ENCODE peak calls at places on chromosome 5, in ten cellular contexts. One of them, this sample, is unnamed.

GRCh38 chr5:171450423-171451246 is 31.2 kb downstream of the FGF18 start:
- DNase-seq in PC-3: no peak
- DNase-seq in astrocyte of the spinal cord: peak
- DNase-seq in cardiac fibroblast: peak
- DNase-seq in epithelial cell of esophagus: peak
- DNase-seq in uterus: peak
- DNase-seq in CD8-positive, alpha-beta T cell: no peak
- DNase-seq in kidney epithelial cell: no peak
- DNase-seq in AG09309: peak
- DNase-seq in fibroblast of villous mesenchyme: peak
- DNase-seq in this sample: peak

GRCh38 chr5:133271606-133272005 is 219.8 kb downstream of the HSPA4 start:
- DNase-seq in AG09309: no peak
- DNase-seq in uterus: no peak
- DNase-seq in cardiac fibroblast: no peak
- DNase-seq in fibroblast of villous mesenchyme: no peak
- DNase-seq in PC-3: no peak
- DNase-seq in epithelial cell of esophagus: no peak
- DNase-seq in CD8-positive, alpha-beta T cell: no peak
- DNase-seq in astrocyte of the spinal cord: no peak
- DNase-seq in kidney epithelial cell: no peak
- DNase-seq in this sample: no peak

GRCh38 chr5:110899566-110900412 is 161.0 kb downstream of the SLC25A46 start:
- DNase-seq in fibroblast of villous mesenchyme: peak
- DNase-seq in PC-3: peak
- DNase-seq in kidney epithelial cell: no peak
- DNase-seq in cardiac fibroblast: peak
- DNase-seq in astrocyte of the spinal cord: peak
- DNase-seq in AG09309: no peak
- DNase-seq in epithelial cell of esophagus: peak
- DNase-seq in CD8-positive, alpha-beta T cell: no peak
- DNase-seq in uterus: no peak
- DNase-seq in this sample: no peak

GRCh38 chr5:115516372-115516771 is 28.2 kb downstream of the FEM1C start:
- DNase-seq in epithelial cell of esophagus: no peak
- DNase-seq in CD8-positive, alpha-beta T cell: no peak
- DNase-seq in cardiac fibroblast: no peak
- DNase-seq in uterus: no peak
- DNase-seq in PC-3: no peak
- DNase-seq in fibroblast of villous mesenchyme: no peak
- DNase-seq in AG09309: no peak
- DNase-seq in kidney epithelial cell: no peak
- DNase-seq in astrocyte of the spinal cord: no peak
- DNase-seq in this sample: no peak

GRCh38 chr5:95219411-95219810 is 65.5 kb downstream of the MCTP1 start:
- DNase-seq in uterus: no peak
- DNase-seq in epithelial cell of esophagus: no peak
- DNase-seq in fibroblast of villous mesenchyme: no peak
- DNase-seq in astrocyte of the spinal cord: no peak
- DNase-seq in PC-3: no peak
- DNase-seq in CD8-positive, alpha-beta T cell: no peak
- DNase-seq in kidney epithelial cell: no peak
- DNase-seq in cardiac fibroblast: no peak
- DNase-seq in AG09309: no peak
- DNase-seq in this sample: no peak

GRCh38 chr5:55187370-55187769 is 14.4 kb upstream of the CDC20B start:
- DNase-seq in uterus: no peak
- DNase-seq in PC-3: peak
- DNase-seq in astrocyte of the spinal cord: no peak
- DNase-seq in epithelial cell of esophagus: peak
- DNase-seq in CD8-positive, alpha-beta T cell: no peak
- DNase-seq in AG09309: no peak
- DNase-seq in fibroblast of villous mesenchyme: peak
- DNase-seq in kidney epithelial cell: no peak
- DNase-seq in cardiac fibroblast: no peak
- DNase-seq in this sample: no peak

GRCh38 chr5:53430618-53431252 is 49.7 kb upstream of the FST start:
- DNase-seq in PC-3: peak
- DNase-seq in kidney epithelial cell: no peak
- DNase-seq in CD8-positive, alpha-beta T cell: no peak
- DNase-seq in astrocyte of the spinal cord: peak
- DNase-seq in epithelial cell of esophagus: peak
- DNase-seq in AG09309: no peak
- DNase-seq in uterus: no peak
- DNase-seq in fibroblast of villous mesenchyme: peak
- DNase-seq in cardiac fibroblast: peak
- DNase-seq in this sample: peak

GRCh38 chr5:129172561-129172960 is 78.0 kb downstream of the ISOC1 start:
- DNase-seq in astrocyte of the spinal cord: no peak
- DNase-seq in fibroblast of villous mesenchyme: peak
- DNase-seq in CD8-positive, alpha-beta T cell: no peak
- DNase-seq in cardiac fibroblast: peak
- DNase-seq in uterus: no peak
- DNase-seq in kidney epithelial cell: no peak
- DNase-seq in PC-3: peak
- DNase-seq in epithelial cell of esophagus: peak
- DNase-seq in AG09309: no peak
- DNase-seq in this sample: peak

GRCh38 chr5:65837139-65837538 is 89.2 kb upstream of the ERBIN start:
- DNase-seq in AG09309: no peak
- DNase-seq in kidney epithelial cell: no peak
- DNase-seq in epithelial cell of esophagus: peak
- DNase-seq in CD8-positive, alpha-beta T cell: no peak
- DNase-seq in fibroblast of villous mesenchyme: peak
- DNase-seq in uterus: no peak
- DNase-seq in PC-3: peak
- DNase-seq in cardiac fibroblast: peak
- DNase-seq in astrocyte of the spinal cord: peak
- DNase-seq in this sample: no peak

GRCh38 chr5:124859027-124859426 is 112.6 kb upstream of the ZNF608 start:
- DNase-seq in epithelial cell of esophagus: no peak
- DNase-seq in fibroblast of villous mesenchyme: no peak
- DNase-seq in AG09309: no peak
- DNase-seq in PC-3: no peak
- DNase-seq in CD8-positive, alpha-beta T cell: no peak
- DNase-seq in astrocyte of the spinal cord: no peak
- DNase-seq in uterus: no peak
- DNase-seq in kidney epithelial cell: no peak
- DNase-seq in cardiac fibroblast: no peak
- DNase-seq in this sample: no peak

GRCh38 chr5:132277971-132278964 is 15.9 kb upstream of the SLC22A4 start:
- DNase-seq in kidney epithelial cell: no peak
- DNase-seq in astrocyte of the spinal cord: no peak
- DNase-seq in cardiac fibroblast: no peak
- DNase-seq in CD8-positive, alpha-beta T cell: no peak
- DNase-seq in PC-3: no peak
- DNase-seq in uterus: no peak
- DNase-seq in fibroblast of villous mesenchyme: no peak
- DNase-seq in epithelial cell of esophagus: no peak
- DNase-seq in AG09309: no peak
- DNase-seq in this sample: no peak

GRCh38 chr5:180491496-180491895 is 2.7 kb upstream of the CNOT6 start:
- DNase-seq in fibroblast of villous mesenchyme: no peak
- DNase-seq in PC-3: no peak
- DNase-seq in AG09309: no peak
- DNase-seq in uterus: no peak
- DNase-seq in kidney epithelial cell: no peak
- DNase-seq in epithelial cell of esophagus: no peak
- DNase-seq in astrocyte of the spinal cord: no peak
- DNase-seq in CD8-positive, alpha-beta T cell: no peak
- DNase-seq in cardiac fibroblast: no peak
- DNase-seq in this sample: no peak
- TF ChIP-seq CTCF in fibroblast of villous mesenchyme: no peak
- TF ChIP-seq CTCF in PC-3: no peak
- TF ChIP-seq CTCF in AG09309: no peak
- TF ChIP-seq CTCF in uterus: no peak
- TF ChIP-seq CTCF in kidney epithelial cell: no peak
- TF ChIP-seq CTCF in epithelial cell of esophagus: no peak
- TF ChIP-seq CTCF in astrocyte of the spinal cord: no peak
- TF ChIP-seq CTCF in CD8-positive, alpha-beta T cell: no peak
- TF ChIP-seq CTCF in cardiac fibroblast: no peak
- TF ChIP-seq CTCF in this sample: no peak

GRCh38 chr5:14141764-14142163 is 1.4 kb upstream of the TRIO start:
- DNase-seq in uterus: no peak
- DNase-seq in PC-3: no peak
- DNase-seq in AG09309: no peak
- DNase-seq in fibroblast of villous mesenchyme: no peak
- DNase-seq in kidney epithelial cell: no peak
- DNase-seq in cardiac fibroblast: no peak
- DNase-seq in epithelial cell of esophagus: no peak
- DNase-seq in CD8-positive, alpha-beta T cell: no peak
- DNase-seq in astrocyte of the spinal cord: no peak
- DNase-seq in this sample: no peak
- H3K4me3 ChIP-seq in uterus: no peak
- H3K4me3 ChIP-seq in PC-3: peak
- H3K4me3 ChIP-seq in AG09309: no peak
- H3K4me3 ChIP-seq in fibroblast of villous mesenchyme: peak
- H3K4me3 ChIP-seq in kidney epithelial cell: no peak
- H3K4me3 ChIP-seq in cardiac fibroblast: no peak
- H3K4me3 ChIP-seq in epithelial cell of esophagus: no peak
- H3K4me3 ChIP-seq in CD8-positive, alpha-beta T cell: no peak
- H3K4me3 ChIP-seq in astrocyte of the spinal cord: no peak
- H3K4me3 ChIP-seq in this sample: no peak

DNA sequence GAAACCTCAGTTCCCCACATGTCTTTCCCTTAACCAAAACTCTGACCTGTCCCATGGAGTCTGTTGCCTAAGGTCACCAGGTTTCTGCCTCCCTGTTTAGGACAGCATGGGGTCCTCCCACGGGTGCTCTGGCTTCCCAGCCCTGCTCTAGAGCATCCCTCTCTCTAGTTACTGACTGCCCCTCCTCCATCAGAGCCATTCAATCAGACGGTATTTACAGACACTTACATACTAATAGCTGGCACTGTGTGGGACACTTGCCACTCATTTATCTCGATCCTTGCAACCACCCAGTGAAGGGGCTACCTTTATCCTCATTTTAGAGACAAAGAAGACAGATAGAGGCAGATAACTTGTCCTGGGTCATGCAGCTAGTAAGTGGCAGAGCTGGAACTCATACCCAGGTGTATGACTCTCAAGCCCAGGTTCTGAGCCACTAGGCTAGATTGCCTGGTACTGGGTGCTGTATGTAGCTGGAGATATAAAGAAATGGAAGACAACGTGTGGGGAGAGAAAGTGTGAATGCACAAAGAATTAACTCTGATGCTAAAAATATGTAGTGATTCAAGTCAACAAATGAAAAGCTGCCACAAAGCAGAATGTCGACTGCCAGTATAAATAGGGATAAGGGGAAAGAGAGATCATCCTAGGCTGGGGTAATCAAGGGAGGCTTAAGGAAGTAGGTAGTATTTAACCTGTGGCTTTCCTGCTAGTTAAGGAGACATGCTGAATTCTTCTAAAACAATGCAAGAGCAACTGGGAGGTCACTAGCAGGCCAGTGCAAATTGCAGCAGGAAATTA is 52.5 kb upstream of the PDE8B start:
- DNase-seq in uterus: no peak
- DNase-seq in AG09309: no peak
- DNase-seq in CD8-positive, alpha-beta T cell: no peak
- DNase-seq in epithelial cell of esophagus: no peak
- DNase-seq in kidney epithelial cell: no peak
- DNase-seq in astrocyte of the spinal cord: no peak
- DNase-seq in PC-3: no peak
- DNase-seq in cardiac fibroblast: no peak
- DNase-seq in fibroblast of villous mesenchyme: no peak
- DNase-seq in this sample: peak
- TF ChIP-seq CTCF in uterus: no peak
- TF ChIP-seq CTCF in AG09309: no peak
- TF ChIP-seq CTCF in CD8-positive, alpha-beta T cell: no peak
- TF ChIP-seq CTCF in epithelial cell of esophagus: no peak
- TF ChIP-seq CTCF in kidney epithelial cell: no peak
- TF ChIP-seq CTCF in astrocyte of the spinal cord: no peak
- TF ChIP-seq CTCF in PC-3: no peak
- TF ChIP-seq CTCF in cardiac fibroblast: no peak
- TF ChIP-seq CTCF in fibroblast of villous mesenchyme: no peak
- TF ChIP-seq CTCF in this sample: no peak

GRCh38 chr5:90590-91547 is 1.1 kb upstream of the PLEKHG4B start:
- DNase-seq in cardiac fibroblast: peak
- DNase-seq in fibroblast of villous mesenchyme: no peak
- DNase-seq in astrocyte of the spinal cord: no peak
- DNase-seq in epithelial cell of esophagus: no peak
- DNase-seq in PC-3: no peak
- DNase-seq in CD8-positive, alpha-beta T cell: no peak
- DNase-seq in kidney epithelial cell: no peak
- DNase-seq in AG09309: no peak
- DNase-seq in uterus: no peak
- DNase-seq in this sample: no peak

GRCh38 chr5:89337-90286 is 2.4 kb upstream of the PLEKHG4B start:
- DNase-seq in kidney epithelial cell: no peak
- DNase-seq in CD8-positive, alpha-beta T cell: no peak
- DNase-seq in PC-3: no peak
- DNase-seq in fibroblast of villous mesenchyme: no peak
- DNase-seq in uterus: no peak
- DNase-seq in AG09309: no peak
- DNase-seq in astrocyte of the spinal cord: no peak
- DNase-seq in epithelial cell of esophagus: no peak
- DNase-seq in cardiac fibroblast: no peak
- DNase-seq in this sample: no peak

GRCh38 chr5:93221-93980 is 1.4 kb downstream of the PLEKHG4B start:
- DNase-seq in AG09309: no peak
- DNase-seq in uterus: no peak
- DNase-seq in PC-3: no peak
- DNase-seq in cardiac fibroblast: no peak
- DNase-seq in epithelial cell of esophagus: no peak
- DNase-seq in astrocyte of the spinal cord: no peak
- DNase-seq in fibroblast of villous mesenchyme: no peak
- DNase-seq in kidney epithelial cell: no peak
- DNase-seq in CD8-positive, alpha-beta T cell: no peak
- DNase-seq in this sample: no peak

GRCh38 chr5:92391-93220 is 638 bp downstream of the PLEKHG4B start:
- DNase-seq in PC-3: no peak
- DNase-seq in fibroblast of villous mesenchyme: no peak
- DNase-seq in cardiac fibroblast: no peak
- DNase-seq in AG09309: no peak
- DNase-seq in uterus: no peak
- DNase-seq in CD8-positive, alpha-beta T cell: no peak
- DNase-seq in epithelial cell of esophagus: no peak
- DNase-seq in kidney epithelial cell: no peak
- DNase-seq in astrocyte of the spinal cord: no peak
- DNase-seq in this sample: no peak

DNA sequence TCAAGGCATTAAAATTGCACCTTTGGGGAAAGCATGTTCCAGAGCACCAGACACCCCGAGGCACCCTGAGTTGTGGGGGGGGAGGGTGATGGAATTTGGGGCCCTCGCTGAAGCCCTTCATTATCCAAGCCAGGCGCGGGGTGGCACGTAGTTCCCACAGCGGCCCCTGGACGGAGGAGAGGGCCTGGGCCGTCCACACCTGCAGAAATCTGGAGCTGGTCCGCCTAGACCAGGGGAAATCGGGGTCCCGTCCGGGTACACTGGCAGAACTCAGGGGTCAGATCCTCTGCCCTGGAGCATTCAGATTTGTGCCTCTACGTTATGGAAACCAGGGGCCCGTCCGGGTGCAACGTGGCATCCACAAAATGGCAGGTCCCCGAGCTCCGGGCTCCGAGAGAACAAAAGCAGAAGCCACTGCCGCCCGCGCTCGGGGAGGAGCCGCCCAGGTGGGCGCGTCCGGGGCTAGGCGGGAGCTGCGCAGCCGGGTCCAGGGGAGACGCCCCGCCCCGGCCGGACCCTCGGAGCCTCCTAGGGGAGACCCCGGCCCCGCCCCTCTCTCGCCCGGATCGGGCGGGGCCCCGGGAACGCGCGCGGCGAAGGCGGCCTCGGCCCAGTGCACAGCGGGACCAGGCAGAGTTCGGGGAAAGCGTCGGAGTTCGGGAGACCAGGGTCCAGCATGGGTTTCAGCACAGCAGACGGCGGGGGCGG is at the start of gene PLEKHG4B:
- DNase-seq in fibroblast of villous mesenchyme: no peak
- DNase-seq in uterus: no peak
- DNase-seq in AG09309: no peak
- DNase-seq in cardiac fibroblast: no peak
- DNase-seq in kidney epithelial cell: no peak
- DNase-seq in epithelial cell of esophagus: no peak
- DNase-seq in astrocyte of the spinal cord: no peak
- DNase-seq in CD8-positive, alpha-beta T cell: no peak
- DNase-seq in PC-3: no peak
- DNase-seq in this sample: no peak
- H3K4me3 ChIP-seq in fibroblast of villous mesenchyme: no peak
- H3K4me3 ChIP-seq in uterus: no peak
- H3K4me3 ChIP-seq in AG09309: peak
- H3K4me3 ChIP-seq in cardiac fibroblast: peak
- H3K4me3 ChIP-seq in kidney epithelial cell: peak
- H3K4me3 ChIP-seq in epithelial cell of esophagus: no peak
- H3K4me3 ChIP-seq in astrocyte of the spinal cord: peak
- H3K4me3 ChIP-seq in CD8-positive, alpha-beta T cell: no peak
- H3K4me3 ChIP-seq in PC-3: no peak
- H3K4me3 ChIP-seq in this sample: no peak

This sample was measured in retinal pigment epithelial cell.